ENCODE peak calls at places on chromosomes 7 and 10, in ten cellular contexts. One of them, this sample, is unnamed.

GRCh38 chr10:113041324-113041723 is 91.3 kb downstream of the TCF7L2 start:
- DNase-seq in heart right ventricle: no peak
- DNase-seq in nephron progenitor cell: no peak
- DNase-seq in heart left ventricle: no peak
- DNase-seq in lower lobe of right lung: no peak
- DNase-seq in left lung: no peak
- DNase-seq in CD8-positive, alpha-beta T cell: no peak
- DNase-seq in A549: no peak
- DNase-seq in OCI-LY7: no peak
- DNase-seq in adrenal gland: no peak
- DNase-seq in this sample: no peak

GRCh38 chr7:148898845-148899474 is 14.9 kb upstream of the EZH2 start:
- DNase-seq in heart right ventricle: no peak
- DNase-seq in nephron progenitor cell: peak
- DNase-seq in heart left ventricle: no peak
- DNase-seq in lower lobe of right lung: no peak
- DNase-seq in left lung: no peak
- DNase-seq in CD8-positive, alpha-beta T cell: no peak
- DNase-seq in A549: no peak
- DNase-seq in OCI-LY7: no peak
- DNase-seq in adrenal gland: no peak
- DNase-seq in this sample: no peak

GRCh38 chr7:107995184-107996071 is 7.5 kb downstream of the LAMB1 start:
- DNase-seq in heart right ventricle: no peak
- DNase-seq in nephron progenitor cell: peak
- DNase-seq in heart left ventricle: peak
- DNase-seq in lower lobe of right lung: no peak
- DNase-seq in left lung: no peak
- DNase-seq in CD8-positive, alpha-beta T cell: no peak
- DNase-seq in A549: peak
- DNase-seq in OCI-LY7: no peak
- DNase-seq in adrenal gland: no peak
- DNase-seq in this sample: peak

GRCh38 chr7:14973712-14974428 is 71.3 kb upstream of the DGKB start:
- DNase-seq in heart right ventricle: no peak
- DNase-seq in nephron progenitor cell: no peak
- DNase-seq in heart left ventricle: no peak
- DNase-seq in lower lobe of right lung: no peak
- DNase-seq in left lung: no peak
- DNase-seq in CD8-positive, alpha-beta T cell: no peak
- DNase-seq in A549: no peak
- DNase-seq in OCI-LY7: no peak
- DNase-seq in adrenal gland: no peak
- DNase-seq in this sample: peak

GRCh38 chr10:18737841-18738240 is 78.6 kb downstream of the ARL5B start:
- DNase-seq in heart right ventricle: no peak
- DNase-seq in nephron progenitor cell: no peak
- DNase-seq in heart left ventricle: no peak
- DNase-seq in lower lobe of right lung: no peak
- DNase-seq in left lung: no peak
- DNase-seq in CD8-positive, alpha-beta T cell: no peak
- DNase-seq in A549: no peak
- DNase-seq in OCI-LY7: no peak
- DNase-seq in adrenal gland: no peak
- DNase-seq in this sample: peak

GRCh38 chr7:28784166-28784870 is 173.8 kb downstream of the TRIL start:
- DNase-seq in heart right ventricle: no peak
- DNase-seq in nephron progenitor cell: no peak
- DNase-seq in heart left ventricle: no peak
- DNase-seq in lower lobe of right lung: no peak
- DNase-seq in left lung: no peak
- DNase-seq in CD8-positive, alpha-beta T cell: no peak
- DNase-seq in A549: no peak
- DNase-seq in OCI-LY7: no peak
- DNase-seq in adrenal gland: no peak
- DNase-seq in this sample: peak

GRCh38 chr10:129969528-129970264 is 5.6 kb upstream of the EBF3 start:
- DNase-seq in heart right ventricle: no peak
- DNase-seq in nephron progenitor cell: peak
- DNase-seq in heart left ventricle: no peak
- DNase-seq in lower lobe of right lung: peak
- DNase-seq in left lung: no peak
- DNase-seq in CD8-positive, alpha-beta T cell: no peak
- DNase-seq in A549: no peak
- DNase-seq in OCI-LY7: no peak
- DNase-seq in adrenal gland: no peak
- DNase-seq in this sample: no peak

GRCh38 chr7:115070311-115070710 is 148.4 kb downstream of the MDFIC start:
- DNase-seq in heart right ventricle: no peak
- DNase-seq in nephron progenitor cell: no peak
- DNase-seq in heart left ventricle: no peak
- DNase-seq in lower lobe of right lung: no peak
- DNase-seq in left lung: no peak
- DNase-seq in CD8-positive, alpha-beta T cell: no peak
- DNase-seq in A549: no peak
- DNase-seq in OCI-LY7: no peak
- DNase-seq in adrenal gland: no peak
- DNase-seq in this sample: no peak

GRCh38 chr7:88102686-88103085 is 117.2 kb downstream of the SRI start:
- DNase-seq in heart right ventricle: no peak
- DNase-seq in nephron progenitor cell: no peak
- DNase-seq in heart left ventricle: no peak
- DNase-seq in lower lobe of right lung: no peak
- DNase-seq in left lung: no peak
- DNase-seq in CD8-positive, alpha-beta T cell: no peak
- DNase-seq in A549: no peak
- DNase-seq in OCI-LY7: no peak
- DNase-seq in adrenal gland: no peak
- DNase-seq in this sample: no peak

GRCh38 chr7:129292861-129293260 is 68.0 kb downstream of the AHCYL2 start:
- DNase-seq in heart right ventricle: no peak
- DNase-seq in nephron progenitor cell: no peak
- DNase-seq in heart left ventricle: no peak
- DNase-seq in lower lobe of right lung: no peak
- DNase-seq in left lung: no peak
- DNase-seq in CD8-positive, alpha-beta T cell: no peak
- DNase-seq in A549: no peak
- DNase-seq in OCI-LY7: no peak
- DNase-seq in adrenal gland: no peak
- DNase-seq in this sample: no peak

GRCh38 chr7:55158983-55159382 is 140.2 kb downstream of the EGFR start:
- DNase-seq in heart right ventricle: no peak
- DNase-seq in nephron progenitor cell: no peak
- DNase-seq in heart left ventricle: no peak
- DNase-seq in lower lobe of right lung: no peak
- DNase-seq in left lung: no peak
- DNase-seq in CD8-positive, alpha-beta T cell: no peak
- DNase-seq in A549: no peak
- DNase-seq in OCI-LY7: no peak
- DNase-seq in adrenal gland: no peak
- DNase-seq in this sample: no peak

DNA sequence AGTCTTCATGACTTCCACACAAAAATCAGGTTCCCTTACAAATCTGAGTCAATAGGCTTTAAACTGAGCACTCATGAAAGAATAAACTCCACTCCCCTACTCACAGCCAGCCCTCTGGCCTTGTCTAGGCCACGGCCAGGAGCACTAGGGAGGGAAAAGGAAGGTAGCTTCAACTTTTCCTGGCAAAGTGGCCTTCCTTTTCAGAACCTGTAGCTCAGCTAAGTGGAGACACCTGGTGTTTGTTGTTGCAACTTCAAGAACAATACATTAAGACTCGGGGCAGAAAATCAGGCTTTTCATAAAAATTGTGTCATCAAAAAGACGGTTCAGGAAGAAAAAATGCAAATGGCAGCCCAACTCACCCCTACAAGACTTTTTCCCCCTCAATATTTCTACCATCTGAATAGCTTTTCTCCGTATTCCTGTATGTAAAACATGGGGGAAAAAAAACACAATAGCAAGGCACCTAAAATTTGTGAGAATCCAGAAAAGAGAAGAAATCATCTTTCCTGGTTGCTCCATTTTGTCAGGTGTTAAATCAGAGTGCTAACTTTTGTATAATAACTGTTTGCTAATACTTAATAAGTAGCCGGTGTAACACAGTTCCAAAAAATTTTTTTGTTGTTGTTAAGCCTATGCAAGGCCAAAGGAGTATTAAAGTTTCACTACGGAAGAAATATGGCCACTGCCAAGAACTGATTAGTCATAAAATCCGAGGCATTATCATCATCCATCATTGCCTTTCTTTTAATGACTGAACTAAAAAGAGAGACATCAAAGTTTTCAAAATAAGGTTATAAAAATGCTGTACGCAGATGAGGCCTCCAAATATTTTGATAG is 66.2 kb upstream of the ARID5B start:
- DNase-seq in heart right ventricle: no peak
- DNase-seq in nephron progenitor cell: no peak
- DNase-seq in heart left ventricle: no peak
- DNase-seq in lower lobe of right lung: no peak
- DNase-seq in left lung: no peak
- DNase-seq in CD8-positive, alpha-beta T cell: no peak
- DNase-seq in A549: peak
- DNase-seq in OCI-LY7: peak
- DNase-seq in adrenal gland: peak
- DNase-seq in this sample: peak
- TF ChIP-seq CTCF in heart right ventricle: no peak
- TF ChIP-seq CTCF in nephron progenitor cell: peak
- TF ChIP-seq CTCF in heart left ventricle: no peak
- TF ChIP-seq CTCF in lower lobe of right lung: peak
- TF ChIP-seq CTCF in left lung: peak
- TF ChIP-seq CTCF in CD8-positive, alpha-beta T cell: no peak
- TF ChIP-seq CTCF in A549: peak
- TF ChIP-seq CTCF in OCI-LY7: peak
- TF ChIP-seq CTCF in adrenal gland: peak
- TF ChIP-seq CTCF in this sample: peak

GRCh38 chr10:133309111-133309719 is 501 bp downstream of the ZNF511 start:
- DNase-seq in heart right ventricle: peak
- DNase-seq in nephron progenitor cell: peak
- DNase-seq in heart left ventricle: peak
- DNase-seq in lower lobe of right lung: peak
- DNase-seq in left lung: peak
- DNase-seq in CD8-positive, alpha-beta T cell: peak
- DNase-seq in A549: peak
- DNase-seq in OCI-LY7: peak
- DNase-seq in adrenal gland: peak
- DNase-seq in this sample: peak
- TF ChIP-seq CTCF in heart right ventricle: no peak
- TF ChIP-seq CTCF in nephron progenitor cell: no peak
- TF ChIP-seq CTCF in heart left ventricle: no peak
- TF ChIP-seq CTCF in lower lobe of right lung: no peak
- TF ChIP-seq CTCF in left lung: no peak
- TF ChIP-seq CTCF in CD8-positive, alpha-beta T cell: no peak
- TF ChIP-seq CTCF in A549: no peak
- TF ChIP-seq CTCF in OCI-LY7: no peak
- TF ChIP-seq CTCF in adrenal gland: no peak
- TF ChIP-seq CTCF in this sample: no peak

DNA sequence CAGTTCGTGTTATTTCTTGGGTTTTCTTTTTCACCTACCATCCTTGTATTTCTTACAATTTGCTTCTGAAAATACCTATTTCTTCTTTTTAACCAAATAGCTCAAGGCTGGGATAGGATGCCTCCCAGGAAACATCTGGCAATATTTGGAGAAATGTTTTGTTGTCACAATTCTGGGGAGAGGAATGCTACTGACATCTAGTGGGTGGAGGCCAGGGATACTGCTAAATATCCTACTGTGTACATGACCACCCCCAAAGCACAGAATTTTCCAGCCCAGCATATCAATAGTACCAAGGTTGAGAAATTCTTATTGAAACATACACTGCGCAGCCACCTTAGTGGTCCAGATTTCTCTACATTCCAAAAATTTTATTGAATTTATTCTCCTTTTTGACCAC is 55.5 kb downstream of the CNTNAP2 start:
- DNase-seq in heart right ventricle: no peak
- DNase-seq in nephron progenitor cell: no peak
- DNase-seq in heart left ventricle: no peak
- DNase-seq in lower lobe of right lung: no peak
- DNase-seq in left lung: no peak
- DNase-seq in CD8-positive, alpha-beta T cell: no peak
- DNase-seq in A549: no peak
- DNase-seq in OCI-LY7: peak
- DNase-seq in adrenal gland: no peak
- DNase-seq in this sample: no peak
- TF ChIP-seq CTCF in heart right ventricle: no peak
- TF ChIP-seq CTCF in nephron progenitor cell: no peak
- TF ChIP-seq CTCF in heart left ventricle: no peak
- TF ChIP-seq CTCF in lower lobe of right lung: no peak
- TF ChIP-seq CTCF in left lung: no peak
- TF ChIP-seq CTCF in CD8-positive, alpha-beta T cell: no peak
- TF ChIP-seq CTCF in A549: no peak
- TF ChIP-seq CTCF in OCI-LY7: peak
- TF ChIP-seq CTCF in adrenal gland: no peak
- TF ChIP-seq CTCF in this sample: no peak

DNA sequence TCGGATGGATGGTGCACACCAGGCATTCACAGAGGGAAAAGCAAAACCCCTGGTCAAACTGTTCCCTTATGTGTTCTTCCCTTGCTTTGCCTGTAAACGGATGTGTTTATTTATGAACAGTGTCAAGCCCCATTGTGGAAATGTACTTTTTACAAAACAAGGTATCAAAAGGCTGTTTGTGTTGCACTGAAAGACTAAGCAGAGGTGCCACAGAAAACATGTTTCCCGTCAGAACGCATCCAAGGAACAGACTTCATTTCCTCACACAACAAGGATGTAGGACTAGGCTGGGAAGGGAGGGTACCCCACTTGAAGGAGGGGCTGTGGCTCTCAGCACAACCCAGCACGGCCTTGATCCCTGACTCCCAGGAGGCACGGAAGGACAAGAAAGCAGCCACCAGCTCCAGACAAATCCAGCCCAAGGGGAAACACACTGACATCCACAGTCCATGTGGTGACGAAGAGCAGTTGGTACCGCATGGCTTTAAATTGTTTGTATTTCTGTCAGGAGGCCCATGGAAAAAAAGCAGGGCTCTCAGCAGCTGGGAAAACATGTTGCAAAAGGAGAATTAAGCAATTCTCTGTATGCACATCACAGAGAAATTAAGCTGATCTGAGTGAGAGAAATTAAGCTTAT is 85.6 kb downstream of the RNF216 start:
- DNase-seq in heart right ventricle: no peak
- DNase-seq in nephron progenitor cell: no peak
- DNase-seq in heart left ventricle: peak
- DNase-seq in lower lobe of right lung: no peak
- DNase-seq in left lung: no peak
- DNase-seq in CD8-positive, alpha-beta T cell: no peak
- DNase-seq in A549: no peak
- DNase-seq in OCI-LY7: no peak
- DNase-seq in adrenal gland: peak
- DNase-seq in this sample: peak
- TF ChIP-seq CTCF in heart right ventricle: no peak
- TF ChIP-seq CTCF in nephron progenitor cell: no peak
- TF ChIP-seq CTCF in heart left ventricle: no peak
- TF ChIP-seq CTCF in lower lobe of right lung: no peak
- TF ChIP-seq CTCF in left lung: no peak
- TF ChIP-seq CTCF in CD8-positive, alpha-beta T cell: no peak
- TF ChIP-seq CTCF in A549: no peak
- TF ChIP-seq CTCF in OCI-LY7: no peak
- TF ChIP-seq CTCF in adrenal gland: no peak
- TF ChIP-seq CTCF in this sample: no peak